ENCODE peak calls at places on chromosomes 13 and 19, in four cellular contexts. P, J, O and Q are unnamed samples.
A peak's percentile ranks its signal among the peaks of the same experiment; 100 is the strongest.

GRCh38 chr13:27137759-27138158 is 33.9 kb downstream of the USP12 start:
- DNase-seq in O (no peak), J (no peak), P (no peak), Q (no peak)

GRCh38 chr13:77429320-77430142 is 102.6 kb upstream of the MYCBP2 start:
- DNase-seq in J (no peak), O (peak; percentile 25), P (peak; percentile 82), Q (no peak)

GRCh38 chr13:101523732-101524131 is 71.3 kb downstream of the ITGBL1 start:
- DNase-seq in O (peak; percentile 94), P (no peak), J (no peak), Q (no peak)

GRCh38 chr19:10552596-10553053 is 8.9 kb downstream of the ATG4D start:
- DNase-seq in O (peak; percentile 36), J (no peak), P (peak; percentile 65), Q (no peak)

GRCh38 chr13:66933527-66933926 is 296.6 kb downstream of the PCDH9 start:
- DNase-seq in J (no peak), P (no peak), O (no peak), Q (no peak)

GRCh38 chr19:35903550-35904179 is 1.3 kb downstream of the HCST start:
- DNase-seq in P (peak; percentile 96), O (peak; percentile 61), J (peak; percentile 69), Q (peak; percentile 78)

GRCh38 chr19:7492142-7493055 is 3.6 kb upstream of the PEX11G start:
- DNase-seq in O (peak; percentile 72), J (no peak), P (no peak), Q (no peak)

GRCh38 chr19:51550848-51551672 is 19.6 kb upstream of the SIGLEC6 start:
- DNase-seq in P (no peak), O (no peak), J (no peak), Q (no peak)

GRCh38 chr19:11659612-11660011 is 62.3 kb downstream of the ZNF627 start:
- DNase-seq in J (no peak), O (peak; percentile 36), P (peak; percentile 14), Q (no peak)

GRCh38 chr13:110676511-110677204 is 29.3 kb downstream of the CARS2 start:
- DNase-seq in O (no peak), J (no peak), P (peak; percentile 61), Q (no peak)

GRCh38 chr13:108985166-108985565 is 355.8 kb downstream of the MYO16 start:
- DNase-seq in J (no peak), O (no peak), P (no peak), Q (no peak)

GRCh38 chr13:102688306-102688973 is 6.4 kb downstream of the METTL21C start:
- DNase-seq in J (peak; percentile 23), P (no peak), O (no peak), Q (no peak)

GRCh38 chr19:370641-371330 is 26.2 kb upstream of the MIER2 start:
- DNase-seq in P (no peak), O (no peak), J (no peak), Q (no peak)

GRCh38 chr19:55333870-55334269 is 5.8 kb upstream of the KMT5C start:
- DNase-seq in P (no peak), O (no peak), J (no peak), Q (peak; percentile 89)

GRCh38 chr19:50467566-50467965 is 8.7 kb upstream of the EMC10 start:
- DNase-seq in J (no peak), P (no peak), O (no peak), Q (peak; percentile 3)

GRCh38 chr13:100063333-100063732 is 25.6 kb upstream of the PCCA start:
- DNase-seq in O (peak; percentile 9), J (no peak), P (no peak), Q (no peak)

GRCh38 chr13:41637578-41637977 is 180.2 kb downstream of the RGCC start:
- DNase-seq in O (no peak), J (no peak), P (no peak), Q (no peak)

GRCh38 chr13:110445722-110446569 is 115.6 kb downstream of the RAB20 start:
- DNase-seq in J (no peak), O (no peak), P (no peak), Q (no peak)

GRCh38 chr13:44044544-44045178 is 165.0 kb downstream of the LACC1 start:
- DNase-seq in O (no peak), P (no peak), J (no peak), Q (no peak)

GRCh38 chr19:56101095-56101494 is 20.0 kb downstream of the ZNF787 start:
- DNase-seq in P (no peak), J (no peak), O (no peak), Q (no peak)

GRCh38 chr19:50542825-50543428 is 25.3 kb downstream of the LRRC4B start:
- DNase-seq in P (no peak), O (no peak), J (no peak), Q (no peak)

GRCh38 chr13:45102136-45102802 is 18.0 kb upstream of the GTF2F2 start:
- DNase-seq in P (no peak), J (peak; percentile 63), O (no peak), Q (no peak)

GRCh38 chr13:52852444-52852843 is 4.0 kb upstream of the PCDH8 start:
- DNase-seq in O (no peak), J (no peak), P (no peak), Q (no peak)

GRCh38 chr13:94556646-94557045 is 39.3 kb downstream of the TGDS start:
- DNase-seq in J (no peak), O (no peak), P (no peak), Q (no peak)

GRCh38 chr13:36358352-36358751 is 12.2 kb upstream of the SPART start:
- DNase-seq in J (no peak), O (no peak), P (no peak), Q (no peak)

GRCh38 chr13:82688400-82688999 is 1193.8 kb downstream of the SLITRK1 start:
- DNase-seq in O (no peak), P (no peak), J (no peak), Q (no peak)

GRCh38 chr19:7618366-7618765 is 11.0 kb downstream of the XAB2 start:
- DNase-seq in O (peak; percentile 24), J (no peak), P (no peak), Q (peak; percentile 45)

DNA sequence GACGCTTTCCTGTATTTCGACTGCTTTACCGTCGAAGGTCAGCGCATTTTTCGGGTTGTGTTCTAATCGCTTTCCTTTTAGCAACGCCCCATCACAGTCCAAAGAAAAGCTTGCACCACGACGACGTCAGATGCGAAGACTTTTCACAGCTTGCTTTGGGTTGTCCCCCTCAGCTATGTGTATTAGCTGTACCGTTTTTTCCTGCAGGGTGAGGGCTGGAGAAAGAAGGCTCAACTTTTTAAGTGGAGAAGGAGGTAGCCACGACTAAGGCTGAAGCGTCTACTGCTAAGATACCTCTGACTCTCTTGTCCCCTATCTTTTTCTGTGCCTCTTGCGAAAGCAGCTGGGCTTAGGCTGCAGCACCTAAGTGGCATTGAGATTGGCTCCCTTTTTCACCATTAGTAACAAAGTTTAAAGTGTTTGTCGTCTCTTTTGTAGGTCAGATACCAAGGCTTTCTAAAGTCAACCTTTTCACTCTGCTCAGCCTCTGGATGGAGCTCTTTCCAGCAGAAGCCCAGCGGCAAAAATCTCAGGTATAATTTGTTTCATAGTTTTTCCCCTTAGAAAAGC is 793 bp downstream of the CDADC1 start:
- DNase-seq in O (peak; percentile 52), J (peak; percentile 4), P (peak; percentile 30), Q (peak; percentile 6)
- TF ChIP-seq EZH2phosphoT487 in O (no peak), J (no peak), P (no peak), Q (no peak)

GRCh38 chr13:39134574-39134973 is 96.3 kb downstream of the NHLRC3 start:
- DNase-seq in J (no peak), O (no peak), P (no peak), Q (no peak)

GRCh38 chr13:39132286-39132685 is 94.0 kb downstream of the NHLRC3 start:
- DNase-seq in J (no peak), O (peak; percentile 11), P (no peak), Q (peak; percentile 36)

GRCh38 chr13:39129253-39129652 is 91.0 kb downstream of the NHLRC3 start:
- DNase-seq in O (no peak), P (no peak), J (peak; percentile 8), Q (no peak)

GRCh38 chr13:39130298-39130697 is 92.0 kb downstream of the NHLRC3 start:
- DNase-seq in P (no peak), J (peak; percentile 69), O (no peak), Q (no peak)

DNA sequence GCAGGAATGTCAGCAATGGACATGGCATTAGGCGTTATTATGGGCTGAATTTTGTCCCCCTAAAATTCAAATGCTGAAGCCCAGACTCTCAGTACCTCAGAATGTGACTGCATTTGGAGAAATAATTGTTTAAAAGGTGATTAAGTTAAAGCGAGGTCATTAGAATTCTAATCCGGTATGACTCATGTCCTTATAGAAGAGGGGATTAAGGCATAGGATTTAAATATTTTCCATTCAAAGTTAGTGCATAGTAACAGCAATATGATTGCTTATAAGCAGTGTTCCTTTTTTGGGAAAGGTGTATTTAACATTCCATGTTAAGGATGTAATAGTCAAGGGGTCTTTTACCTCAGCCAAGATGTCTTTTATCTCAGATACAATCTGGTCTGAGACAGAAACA is 95.5 kb downstream of the NHLRC3 start:
- DNase-seq in P (no peak), J (no peak), O (no peak), Q (no peak)
- H3K4me3 ChIP-seq in P (no peak overlapping the region), J (no peak overlapping the region), O (no peak overlapping the region), Q (no peak overlapping the region)

DNA sequence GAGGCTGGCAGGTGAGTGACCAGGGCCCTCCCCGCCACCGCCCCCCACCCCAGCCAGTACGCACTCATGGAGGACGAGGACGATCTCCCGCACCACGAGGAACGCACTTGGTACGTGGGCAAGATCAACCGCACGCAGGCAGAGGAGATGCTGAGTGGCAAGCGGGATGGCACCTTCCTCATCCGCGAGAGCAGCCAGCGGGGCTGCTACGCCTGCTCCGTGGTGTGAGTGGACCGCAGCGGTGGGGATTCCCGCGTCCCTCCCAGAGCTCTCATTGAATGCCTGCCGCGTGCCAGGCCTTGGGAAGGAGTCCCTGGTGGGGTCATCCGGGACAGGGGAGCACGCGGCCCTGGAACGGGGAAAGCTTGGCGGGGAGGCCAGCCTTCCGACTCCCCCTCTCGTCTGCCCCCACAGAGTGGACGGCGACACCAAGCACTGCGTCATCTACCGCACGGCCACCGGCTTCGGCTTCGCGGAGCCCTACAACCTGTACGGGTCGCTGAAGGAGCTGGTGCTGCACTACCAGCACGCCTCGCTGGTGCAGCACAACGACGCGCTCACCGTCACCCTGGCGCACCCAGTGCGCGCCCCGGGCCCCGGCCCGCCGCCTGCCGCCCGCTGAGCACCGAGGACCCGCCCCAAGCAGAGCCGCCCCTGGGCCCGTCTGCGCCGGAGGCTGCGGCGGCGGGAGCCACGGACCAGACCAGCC is 4.8 kb upstream of the IFI30 start:
- DNase-seq in O (no peak), J (no peak), P (no peak), Q (peak; percentile 6)
- H3K4me1 ChIP-seq in O (no peaks in the 10 kb centered on the region), J (no peaks in the 10 kb centered on the region), P (peaks cover 59% of the 10 kb centered on the region), Q (no peaks in the 10 kb centered on the region)

DNA sequence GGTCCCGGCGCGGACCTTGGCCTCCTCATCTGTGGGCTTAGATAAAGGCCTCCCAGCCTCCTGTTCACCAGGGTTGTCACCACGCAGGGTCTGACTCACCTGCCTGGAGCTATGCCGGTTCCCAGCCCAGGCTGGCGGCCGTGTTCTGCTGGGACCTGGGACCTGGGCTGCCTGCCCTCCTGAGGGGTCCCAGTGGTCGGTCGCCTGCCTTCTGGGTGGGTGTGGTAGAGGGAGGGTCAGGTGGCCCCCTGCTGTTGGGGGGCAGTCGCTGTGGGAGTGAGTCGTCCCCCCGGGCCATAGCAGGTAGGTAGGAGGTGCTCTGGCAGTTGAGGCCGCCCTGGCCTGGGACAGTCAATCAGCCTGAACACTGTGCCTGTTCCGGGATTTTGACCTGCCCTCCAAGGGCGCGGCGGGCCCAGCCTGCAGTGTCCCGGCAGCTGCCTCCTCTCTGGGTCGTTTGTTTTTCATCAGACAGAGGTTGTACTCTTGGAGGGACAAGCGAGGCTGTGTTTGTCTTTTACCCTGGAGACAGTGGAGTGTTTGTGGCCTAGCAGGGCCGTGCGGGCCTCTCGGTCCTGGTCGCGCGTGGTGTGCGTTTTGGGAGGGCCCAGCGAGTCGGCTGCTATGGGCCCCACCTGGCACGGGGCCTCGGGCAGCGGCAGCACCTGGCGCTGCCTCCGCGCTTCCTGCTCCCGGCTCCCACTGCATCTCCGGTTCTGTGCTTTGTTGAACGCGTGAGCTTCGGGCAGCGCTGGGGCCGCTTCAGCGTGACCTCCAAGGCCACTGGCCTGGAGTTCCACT is 2.6 kb downstream of the ADAT3 start:
- DNase-seq in O (peak; percentile 32), J (no peak), P (no peak), Q (peak; percentile 73)
- TF ChIP-seq EZH2phosphoT487 in O (no peak), J (no peak), P (no peak), Q (no peak)